ENCODE peak calls at places on chromosomes 4 and X, in four cellular contexts. W is Panc1; L is activated T-helper 17 cell treated with anti-CD3 and anti-CD28 coated beads, Interleukin-2, amount 50 U/mL, for 72 hours; T is right lobe of liver. K is an unnamed sample.

GRCh38 chr4:107939307-107939706 is 8.0 kb downstream of the CYP2U1 start:
- ATAC-seq in L (peak), T (no peak), W (no peak), K (no peak)

GRCh38 chrX:123330229-123330942 is 146.3 kb downstream of the GRIA3 start:
- ATAC-seq in L (no peak), T (peak), W (no peak), K (no peak)

GRCh38 chr4:185909959-185910358 is 98.0 kb upstream of the SORBS2 start:
- ATAC-seq in T (no peak), L (no peak), W (no peak), K (no peak)

GRCh38 chr4:26850528-26850927 is 10.1 kb upstream of the STIM2 start:
- ATAC-seq in W (no peak), L (no peak), T (no peak), K (no peak)

GRCh38 chrX:118522230-118522926 is 26.8 kb downstream of the DOCK11 start:
- ATAC-seq in W (no peak), L (no peak), T (no peak), K (no peak)

GRCh38 chr4:94410678-94411206 is 41.0 kb upstream of the PDLIM5 start:
- ATAC-seq in T (peak), L (no peak), W (peak), K (peak)

GRCh38 chrX:154809939-154810665 is 4.8 kb upstream of the MPP1 start:
- ATAC-seq in T (no peak), L (peak), W (no peak), K (no peak)

GRCh38 chrX:40617566-40617965 is 5.7 kb upstream of the MPC1L start:
- ATAC-seq in L (no peak), W (no peak), T (no peak), K (no peak)

GRCh38 chr4:3263053-3263958 is 14.3 kb downstream of the MSANTD1 start:
- ATAC-seq in L (no peak), W (no peak), T (no peak), K (no peak)

GRCh38 chrX:103367502-103367901 is 8.8 kb upstream of the BEX3 start:
- ATAC-seq in L (no peak), T (no peak), W (no peak), K (no peak)

GRCh38 chrX:104370089-104370488 is 115.4 kb upstream of the ESX1 start:
- ATAC-seq in T (peak), L (no peak), W (no peak), K (no peak)

GRCh38 chr4:154124539-154125255 is 335.8 kb upstream of the SFRP2 start:
- ATAC-seq in L (peak), W (no peak), T (no peak), K (no peak)

K was measured in gastroesophageal sphincter.